ENCODE peak calls at places on chromosomes 11 and 22, in five cellular contexts. B is GM23338, N is psoas muscle, M is spleen, A is lung. G is an unnamed sample.

GRCh38 chr22:23137905-23138520 is 3.8 kb downstream of the RSPH14 start:
- DNase-seq in N (no peak), M (no peak), B (no peak), A (peak), G (peak)

GRCh38 chr11:1303196-1303821 is 6.1 kb downstream of the TOLLIP start:
- DNase-seq in A (peak), N (no peak), B (peak), M (peak), G (peak)

GRCh38 chr22:19823638-19824196 is 31.0 kb downstream of the GNB1L start:
- DNase-seq in N (no peak), M (no peak), A (no peak), B (no peak), G (peak)

GRCh38 chr11:3202305-3202704 is 16.3 kb downstream of the MRGPRG start:
- DNase-seq in M (peak), A (no peak), B (no peak), N (peak), G (no peak)

GRCh38 chr22:21082248-21082647 is 36.5 kb downstream of the LRRC74B start:
- DNase-seq in A (no peak), N (no peak), B (no peak), M (no peak), G (no peak)

GRCh38 chr11:128039140-128040021 is 548.0 kb downstream of the ETS1 start:
- DNase-seq in N (peak), A (peak), M (peak), B (no peak), G (no peak)

GRCh38 chr11:36311926-36312592 is 16.0 kb downstream of the PRR5L start:
- DNase-seq in M (no peak), A (no peak), N (no peak), B (no peak), G (no peak)

GRCh38 chr11:105856954-105857353 is 165.1 kb downstream of the MSANTD4 start:
- DNase-seq in A (no peak), M (no peak), N (no peak), B (no peak), G (no peak)

GRCh38 chr11:33256808-33257159 is 397 bp upstream of the HIPK3 start:
- DNase-seq in M (no peak), B (no peak), N (no peak), A (no peak), G (no peak)

GRCh38 chr22:48366591-48366990 is 1461.1 kb downstream of the BRD1 start:
- DNase-seq in M (no peak), A (no peak), N (no peak), B (no peak), G (no peak)

GRCh38 chr11:23509023-23509422 is 648.7 kb upstream of the CCDC179 start:
- DNase-seq in N (no peak), A (no peak), B (no peak), M (no peak), G (no peak)

GRCh38 chr11:111361874-111362273 is 17.2 kb downstream of the POU2AF1 start:
- DNase-seq in N (no peak), M (no peak), B (no peak), A (peak), G (peak)
- H3K27ac ChIP-seq in N (no peak), M (no peak), B (no peak), A (no peak), G (no peak)

GRCh38 chr11:129538323-129538722 is 162.7 kb downstream of the BARX2 start:
- DNase-seq in M (no peak), A (no peak), N (no peak), B (no peak), G (no peak)

GRCh38 chr11:129533395-129533794 is 157.7 kb downstream of the BARX2 start:
- DNase-seq in B (no peak), N (no peak), M (no peak), A (no peak), G (no peak)

GRCh38 chr11:129536338-129536737 is 160.7 kb downstream of the BARX2 start:
- DNase-seq in A (no peak), N (no peak), B (no peak), M (no peak), G (no peak)
- H3K27ac ChIP-seq in A (no peak), N (no peak), B (no peak), M (no peak), G (no peak)

DNA sequence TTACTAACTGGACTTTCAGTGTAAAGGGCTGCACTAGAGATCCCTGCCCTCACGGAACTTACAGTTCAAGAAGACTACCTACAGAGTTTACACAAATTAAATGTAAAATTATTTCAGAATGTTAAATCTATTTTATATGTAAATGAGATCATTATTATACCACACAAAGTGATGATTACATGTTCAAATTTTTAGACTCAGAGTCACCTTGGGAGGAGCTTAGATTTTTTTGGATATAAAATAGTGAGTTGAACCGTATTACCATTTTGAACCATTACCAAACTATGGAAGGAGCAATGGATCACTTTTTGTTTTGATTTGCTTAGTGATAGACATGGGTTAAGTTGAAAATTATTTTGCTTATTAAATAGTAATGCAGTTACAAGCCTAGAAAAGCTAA is 1.6 kb downstream of the IPO7 start:
- DNase-seq in A (no peak), N (no peak), B (no peak), M (no peak), G (no peak)
- H3K27ac ChIP-seq in A (no peak), N (peak), B (peak), M (no peak), G (no peak)

DNA sequence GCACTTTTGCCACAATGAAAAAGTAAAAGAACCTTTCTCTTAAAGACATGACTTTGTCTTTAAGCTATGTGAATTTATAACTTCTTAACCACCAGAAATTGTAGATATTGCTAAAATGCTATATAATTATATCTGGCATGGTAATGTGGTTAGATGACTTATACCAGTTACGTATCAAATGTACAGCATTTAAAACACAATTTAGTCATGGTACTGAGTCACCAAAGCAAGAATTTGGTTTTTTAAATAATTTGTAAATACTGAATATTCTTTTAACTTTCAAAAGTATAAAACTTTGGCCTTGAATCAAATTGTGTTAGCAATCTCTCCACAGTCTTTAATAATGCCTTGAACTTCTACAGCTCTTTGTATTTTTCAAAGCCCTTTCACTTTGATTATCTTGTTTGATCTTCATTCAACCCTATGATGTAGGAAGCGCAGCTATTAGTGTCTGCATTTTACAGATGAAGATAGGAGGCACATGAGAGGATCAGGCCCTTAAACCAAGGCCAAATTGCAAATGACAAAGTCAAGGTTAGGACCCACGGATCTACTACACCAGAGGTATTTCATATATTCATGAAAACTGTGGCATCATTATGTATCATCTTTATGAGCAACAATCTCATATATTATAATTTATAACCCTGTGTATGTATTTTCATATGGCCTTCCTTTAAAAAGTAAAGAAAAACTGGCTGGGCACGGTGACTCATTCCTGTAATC is 4.4 kb upstream of the SYTL2 start:
- DNase-seq in B (no peak), M (no peak), A (no peak), N (no peak), G (no peak)
- H3K27ac ChIP-seq in B (no peak), M (no peak), A (no peak), N (no peak), G (no peak)